ENCODE peak calls at places on chromosomes 5 and 9, in six cellular contexts. S is brain microvascular endothelial cell, C is mesenchymal stem cell, W is HuH-7, Q is HCT116, N is endothelial cell. M is an unnamed sample.

GRCh38 chr5:43753069-43753468 is 150.1 kb downstream of the NNT start:
- DNase-seq in S (no peak), C (no peak), W (no peak), Q (no peak), N (no peak), M (no peak)

GRCh38 chr5:126805108-126805507 is 28.2 kb downstream of the LMNB1 start:
- DNase-seq in S (peak; percentile 15), C (no peak), W (no peak), Q (no peak), N (no peak), M (no peak)

GRCh38 chr5:122897283-122897602 is 51.8 kb downstream of the SNX24 start:
- DNase-seq in S (no peak), C (no peak), W (no peak), Q (no peak), N (no peak), M (no peak)

GRCh38 chr5:50751064-50751657 is 84.7 kb downstream of the PARP8 start:
- DNase-seq in S (peak; percentile 35), C (peak; percentile 69), W (peak; percentile 26), Q (peak; percentile 32), N (no peak), M (peak; percentile 76)

GRCh38 chr9:108865037-108865436 is 3.0 kb downstream of the ACTL7A start:
- DNase-seq in S (no peak), C (no peak), W (no peak), Q (no peak), N (no peak), M (no peak)

GRCh38 chr5:180371949-180372348 is 18.8 kb upstream of the GFPT2 start:
- DNase-seq in S (no peak), C (no peak), W (no peak), Q (no peak), N (no peak), M (no peak)

GRCh38 chr9:9752722-9753121 is 860.1 kb downstream of the PTPRD start:
- DNase-seq in S (no peak), C (no peak), W (no peak), Q (no peak), N (no peak), M (no peak)

GRCh38 chr9:21677387-21677786 is 125.0 kb upstream of the MTAP start:
- DNase-seq in S (no peak), C (no peak), W (no peak), Q (no peak), N (no peak), M (no peak)

GRCh38 chr9:127204771-127205470 is 59.7 kb upstream of the GARNL3 start:
- DNase-seq in S (peak; percentile 47), C (peak; percentile 70), W (peak; percentile 54), Q (no peak), N (no peak), M (peak; percentile 48)

GRCh38 chr5:142385194-142385593 is 60.4 kb upstream of the SPRY4 start:
- DNase-seq in S (peak; percentile 72), C (peak; percentile 75), W (no peak), Q (no peak), N (no peak), M (no peak)

GRCh38 chr5:81428866-81429265 is 34.9 kb upstream of the ACOT12 start:
- DNase-seq in S (no peak), C (peak; percentile 16), W (no peak), Q (no peak), N (no peak), M (no peak)

GRCh38 chr9:89969156-89969566 is 364.3 kb downstream of the GADD45G start:
- DNase-seq in S (no peak), C (peak; percentile 58), W (no peak), Q (no peak), N (no peak), M (no peak)

GRCh38 chr5:172931001-172931536 is 28.2 kb upstream of the RPL26L1 start:
- DNase-seq in S (peak; percentile 99), C (peak; percentile 91), W (no peak), Q (no peak), N (no peak), M (peak; percentile 84)

GRCh38 chr9:93260290-93261066 is 76.5 kb downstream of the WNK2 start:
- DNase-seq in S (no peak), C (no peak), W (no peak), Q (no peak), N (no peak), M (no peak)

GRCh38 chr9:38059233-38059936 is 9.6 kb downstream of the SHB start:
- DNase-seq in S (no peak), C (peak; percentile 67), W (no peak), Q (no peak), N (no peak), M (no peak)

GRCh38 chr9:130448035-130448624 is 3.4 kb downstream of the ASS1 start:
- DNase-seq in S (no peak), C (peak; percentile 30), W (no peak), Q (no peak), N (no peak), M (no peak)

GRCh38 chr9:69671291-69671903 is 774 bp downstream of the APBA1 start:
- DNase-seq in S (no peak), C (no peak), W (no peak), Q (no peak), N (no peak), M (no peak)

GRCh38 chr5:141521244-141521781 is 32.4 kb downstream of the PCDHGC5 start:
- DNase-seq in S (peak; percentile 97), C (peak; percentile 99), W (peak; percentile 40), Q (peak; percentile 98), N (no peak), M (peak; percentile 100)

GRCh38 chr9:87682618-87683017 is 43.3 kb upstream of the CTSL start:
- DNase-seq in S (no peak), C (no peak), W (no peak), Q (no peak), N (no peak), M (no peak)

GRCh38 chr9:89942643-89943042 is 337.8 kb downstream of the GADD45G start:
- DNase-seq in S (no peak), C (no peak), W (no peak), Q (no peak), N (no peak), M (no peak)

GRCh38 chr9:31119882-31120481 is 1264.5 kb upstream of the ACO1 start:
- DNase-seq in S (peak; percentile 2), C (peak; percentile 46), W (no peak), Q (peak; percentile 6), N (peak; percentile 26), M (no peak)

GRCh38 chr9:78863531-78863930 is 566.6 kb downstream of the PSAT1 start:
- DNase-seq in S (no peak), C (no peak), W (no peak), Q (no peak), N (no peak), M (no peak)

GRCh38 chr5:152271420-152271819 is 133.7 kb downstream of the NMUR2 start:
- DNase-seq in S (peak; percentile 6), C (no peak), W (peak; percentile 16), Q (peak; percentile 2), N (peak; percentile 24), M (peak; percentile 7)

GRCh38 chr9:132044176-132044880 is 35.3 kb downstream of the MED27 start:
- DNase-seq in S (no peak), C (peak; percentile 38), W (no peak), Q (no peak), N (no peak), M (no peak)

GRCh38 chr5:151005975-151006576 is 14.3 kb upstream of the GPX3 start:
- DNase-seq in S (no peak), C (peak; percentile 86), W (no peak), Q (no peak), N (no peak), M (no peak)

GRCh38 chr5:178086266-178086665 is 27.1 kb upstream of the N4BP3 start:
- DNase-seq in S (no peak), C (no peak), W (no peak), Q (no peak), N (no peak), M (no peak)

GRCh38 chr5:159051431-159052281 is 48.1 kb downstream of the EBF1 start:
- DNase-seq in S (peak; percentile 40), C (peak; percentile 61), W (no peak), Q (no peak), N (peak; percentile 65), M (no peak)

GRCh38 chr5:41656597-41656996 is 146.2 kb upstream of the PLCXD3 start:
- DNase-seq in S (no peak), C (no peak), W (no peak), Q (no peak), N (no peak), M (no peak)

GRCh38 chr9:14775917-14776316 is 53.4 kb upstream of the CER1 start:
- DNase-seq in S (no peak), C (no peak), W (no peak), Q (no peak), N (no peak), M (no peak)

M was measured in SW 1271.